ENCODE peak calls at places on chromosomes 13 and 19, in eight cellular contexts. B is lower lobe of right lung, U is pancreas, T is ascending aorta, P is Caco-2, K is stomach, Z is heart right ventricle, E is heart left ventricle. J is an unnamed sample.

GRCh38 chr19:50537769-50538230 is 24.1 kb upstream of the ASPDH start:
- DNase-seq in B (peak; percentile 86), K (peak; percentile 72), P (peak; percentile 88), U (no peak), Z (peak; percentile 83), E (peak; percentile 86), T (peak; percentile 70), J (peak; percentile 78)

GRCh38 chr13:49791214-49791752 is 1.2 kb downstream of the KPNA3 start:
- DNase-seq in E (no peak), U (no peak), K (no peak), T (no peak), B (no peak), Z (no peak), P (peak; percentile 50), J (no peak)

GRCh38 chr19:14416743-14417214 is 2.4 kb downstream of the DDX39A start:
- DNase-seq in E (no peak), P (no peak), K (peak; percentile 71), B (no peak), Z (no peak), U (no peak), T (no peak), J (peak; percentile 58)

GRCh38 chr13:114143806-114144605 is 11.6 kb upstream of the RASA3 start:
- DNase-seq in B (no peak), U (peak; percentile 81), K (no peak), T (no peak), Z (no peak), E (peak; percentile 11), P (peak; percentile 50), J (peak; percentile 67)

GRCh38 chr19:32469796-32470195 is 64.2 kb downstream of the DPY19L3 start:
- DNase-seq in Z (no peak), P (no peak), T (no peak), E (no peak), K (no peak), B (no peak), U (no peak), J (no peak)

GRCh38 chr13:43272866-43273265 is 249.5 kb downstream of the DNAJC15 start:
- DNase-seq in E (no peak), Z (no peak), T (no peak), U (no peak), K (no peak), P (no peak), B (no peak), J (no peak)

GRCh38 chr13:51683537-51684050 is 99.3 kb downstream of the WDFY2 start:
- DNase-seq in Z (no peak), P (no peak), B (no peak), K (no peak), T (no peak), E (no peak), U (no peak), J (no peak)

GRCh38 chr13:106139407-106139806 is 396.1 kb downstream of the EFNB2 start:
- DNase-seq in K (no peak), P (peak; percentile 55), E (no peak), T (no peak), Z (no peak), U (no peak), B (no peak), J (no peak)

GRCh38 chr13:98910501-98910951 is 67.3 kb downstream of the DOCK9 start:
- DNase-seq in B (no peak), U (no peak), K (no peak), Z (no peak), T (no peak), E (no peak), P (no peak), J (no peak)

GRCh38 chr13:50244913-50245574 is 229.8 kb downstream of the KCNRG start:
- DNase-seq in B (no peak), E (no peak), U (no peak), P (peak; percentile 78), Z (no peak), T (no peak), K (peak; percentile 36), J (no peak)

GRCh38 chr19:11880598-11880997 is 7.0 kb upstream of the ZNF69 start:
- DNase-seq in K (no peak), E (no peak), P (no peak), U (no peak), Z (no peak), T (no peak), B (no peak), J (no peak)

GRCh38 chr13:24135674-24136300 is 24.7 kb upstream of the SPATA13 start:
- DNase-seq in U (no peak), T (no peak), E (no peak), P (no peak), Z (no peak), K (no peak), B (no peak), J (no peak)

GRCh38 chr19:57708641-57709354 is at the start of gene ZNF154:
- DNase-seq in U (peak; percentile 50), K (no peak), T (no peak), E (peak; percentile 53), Z (peak; percentile 27), P (no peak), B (peak; percentile 48), J (no peak)

GRCh38 chr19:46862504-46862835 is 1.7 kb downstream of the ARHGAP35 start:
- DNase-seq in P (no peak), B (no peak), U (no peak), E (peak; percentile 17), Z (no peak), K (no peak), T (peak; percentile 44), J (no peak)

GRCh38 chr13:48873598-48873997 is 102.1 kb upstream of the FNDC3A start:
- DNase-seq in Z (no peak), E (no peak), B (no peak), K (no peak), T (no peak), U (no peak), P (no peak), J (no peak)

GRCh38 chr19:21151460-21151859 is 9.6 kb downstream of the ZNF431 start:
- DNase-seq in E (no peak), K (no peak), Z (no peak), P (no peak), T (no peak), U (no peak), B (no peak), J (no peak)

GRCh38 chr19:53432088-53432661 is 391 bp downstream of the ZNF761 start:
- DNase-seq in P (peak; percentile 48), K (peak; percentile 27), T (peak; percentile 65), E (peak; percentile 26), U (peak; percentile 75), B (peak; percentile 54), Z (peak; percentile 33), J (peak; percentile 55)

GRCh38 chr13:20702530-20702929 is 969 bp upstream of the IL17D start:
- DNase-seq in U (no peak), P (no peak), T (no peak), K (no peak), B (no peak), E (no peak), Z (no peak), J (peak; percentile 33)

GRCh38 chr13:33153421-33154381 is 131.9 kb downstream of the STARD13 start:
- DNase-seq in B (no peak), E (peak; percentile 60), Z (peak; percentile 49), K (no peak), P (peak; percentile 11), U (peak; percentile 39), T (no peak), J (peak; percentile 48)

GRCh38 chr19:16208847-16209246 is 11.1 kb downstream of the AP1M1 start:
- DNase-seq in T (no peak), Z (no peak), P (no peak), E (no peak), K (no peak), U (no peak), B (no peak), J (no peak)

GRCh38 chr13:50410921-50411712 is 395.9 kb downstream of the KCNRG start:
- DNase-seq in B (no peak), P (peak; percentile 81), T (peak; percentile 69), E (no peak), Z (no peak), K (no peak), U (no peak), J (no peak)

GRCh38 chr13:40316301-40316700 is 350.1 kb downstream of the FOXO1 start:
- DNase-seq in B (no peak), T (no peak), Z (no peak), K (no peak), U (no peak), P (no peak), E (no peak), J (no peak)

GRCh38 chr19:4738734-4739133 is 15.1 kb upstream of the DPP9 start:
- DNase-seq in T (no peak), U (no peak), Z (no peak), P (no peak), K (no peak), E (no peak), B (no peak), J (no peak)

GRCh38 chr19:30880151-30880550 is 469.1 kb downstream of the TSHZ3 start:
- DNase-seq in B (no peak), Z (no peak), K (no peak), P (no peak), U (no peak), E (no peak), T (no peak), J (no peak)

GRCh38 chr19:49213791-49214190 is 56.2 kb downstream of the TRPM4 start:
- DNase-seq in E (no peak), P (no peak), K (no peak), T (no peak), U (no peak), B (no peak), Z (no peak), J (no peak)
- TF ChIP-seq CTCF in E (no peak), P (peak; percentile 18), K (no peak), T (no peak), U (no peak), B (no peak), Z (no peak), J (no peak)

DNA sequence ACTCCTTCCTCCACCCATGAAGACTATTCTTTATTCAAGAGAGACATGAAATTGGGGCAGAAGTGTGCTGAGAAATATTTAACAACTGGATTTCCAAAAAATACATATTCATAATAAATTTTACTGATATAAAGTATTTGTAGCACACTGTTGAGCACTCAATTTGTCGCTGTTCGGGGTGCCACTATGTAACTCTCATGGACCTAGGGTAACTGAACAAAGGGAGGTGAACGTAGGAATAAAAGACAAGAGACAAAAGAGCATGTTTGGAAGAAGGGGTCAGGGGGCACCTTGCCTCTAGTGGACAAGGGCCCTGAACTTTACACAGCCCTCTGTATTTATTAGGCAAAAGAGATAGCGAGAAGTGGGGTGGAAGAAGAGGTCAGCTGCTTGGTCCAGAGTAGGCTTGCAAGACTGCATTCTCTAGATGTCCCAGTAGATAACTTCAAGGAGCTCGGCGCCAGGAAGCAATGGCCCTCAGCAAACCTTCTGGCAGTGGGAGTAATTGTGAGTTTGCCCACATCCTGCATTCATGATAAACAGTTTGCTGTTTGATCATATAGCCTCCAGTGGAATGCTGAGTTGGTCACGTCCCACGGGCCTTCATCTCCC is 4.5 kb upstream of the ZNF175 start:
- DNase-seq in T (no peak), E (no peak), P (peak; percentile 53), U (no peak), Z (no peak), B (no peak), K (no peak), J (no peak)
- H3K4me1 ChIP-seq in T (no peaks in the 10 kb centered on the region), E (peaks cover 8% of the 10 kb centered on the region), P (peaks cover 34% of the 10 kb centered on the region), U (no peaks in the 10 kb centered on the region), Z (peaks cover under 1% of the 10 kb centered on the region), B (peaks cover under 1% of the 10 kb centered on the region), K (peaks cover 2% of the 10 kb centered on the region), J (no peaks in the 10 kb centered on the region)

GRCh38 chr19:44747739-44748425 is 626 bp upstream of the BCL3 start:
- DNase-seq in T (peak; percentile 78), K (peak; percentile 69), B (peak; percentile 82), P (peak; percentile 53), E (peak; percentile 84), U (peak; percentile 87), Z (peak; percentile 78), J (peak; percentile 83)
- TF ChIP-seq CTCF in T (no peak), K (no peak), B (no peak), P (no peak), E (no peak), U (no peak), Z (no peak), J (no peak)

GRCh38 chr19:3617463-3617862 is 9.1 kb downstream of the CACTIN start:
- DNase-seq in U (peak; percentile 52), Z (peak; percentile 29), P (no peak), K (peak; percentile 75), T (no peak), E (no peak), B (no peak), J (no peak)
- H3K4me1 ChIP-seq in U (no peaks in the 10 kb centered on the region), Z (peaks cover 18% of the 10 kb centered on the region), P (no peaks in the 10 kb centered on the region), K (peaks cover 31% of the 10 kb centered on the region), T (no peaks in the 10 kb centered on the region), E (peaks cover 13% of the 10 kb centered on the region), B (peaks cover 12% of the 10 kb centered on the region), J (no peaks in the 10 kb centered on the region)